ENCODE peak calls at places on chromosomes 16 and 17, in six cellular contexts. Q, H, I, G, L and R are unnamed samples.

GRCh38 chr16:53502331-53503269 is at the start of gene AKTIP:
- DNase-seq in I (peak; percentile 73), L (no peak), G (peak; percentile 82), Q (peak; percentile 68), H (peak; percentile 54), R (peak; percentile 56)

GRCh38 chr16:66270333-66270927 is 96.1 kb upstream of the CDH5 start:
- DNase-seq in Q (peak; percentile 75), G (peak; percentile 67), I (peak; percentile 89), L (peak; percentile 48), H (peak; percentile 70), R (peak; percentile 77)

GRCh38 chr17:28718317-28718672 is 627 bp upstream of the RAB34 start:
- DNase-seq in G (no peak), I (no peak), Q (no peak), H (no peak), L (no peak), R (peak; percentile 27)

GRCh38 chr17:36599546-36600250 is 1.7 kb upstream of the MRM1 start:
- DNase-seq in L (no peak), I (no peak), G (no peak), Q (no peak), H (no peak), R (no peak)

GRCh38 chr17:41284043-41284442 is 8.5 kb downstream of the KRTAP9-7 start:
- DNase-seq in I (peak; percentile 0), G (no peak), Q (no peak), L (no peak), H (no peak), R (no peak)

GRCh38 chr17:63985387-63986140 is 12.6 kb upstream of the PRR29 start:
- DNase-seq in Q (no peak), L (no peak), I (no peak), H (no peak), G (no peak), R (no peak)

GRCh38 chr17:78272181-78272913 is 40.9 kb downstream of the TMEM235 start:
- DNase-seq in G (peak; percentile 91), Q (peak; percentile 66), H (peak; percentile 47), L (peak; percentile 55), I (no peak), R (no peak)

GRCh38 chr17:79950306-79950705 is 85.4 kb downstream of the TBC1D16 start:
- DNase-seq in L (no peak), H (no peak), Q (peak; percentile 58), I (no peak), G (peak; percentile 16), R (no peak)

GRCh38 chr16:1028056-1028455 is 44.5 kb upstream of the SSTR5 start:
- DNase-seq in L (no peak), Q (no peak), G (no peak), H (no peak), I (no peak), R (no peak)

GRCh38 chr16:88820335-88821025 is 8.8 kb upstream of the APRT start:
- DNase-seq in I (no peak), G (no peak), L (no peak), Q (no peak), H (no peak), R (no peak)

GRCh38 chr17:15954222-15954621 is 9.3 kb downstream of the ADORA2B start:
- DNase-seq in Q (no peak), I (no peak), H (peak; percentile 99), L (no peak), G (peak; percentile 57), R (no peak)

GRCh38 chr16:49366669-49367068 is 6.9 kb upstream of the C16orf78 start:
- DNase-seq in L (no peak), H (no peak), I (no peak), G (no peak), Q (no peak), R (no peak)

GRCh38 chr16:54193656-54194007 is 93.0 kb downstream of the IRX3 start:
- DNase-seq in L (peak; percentile 82), G (peak; percentile 83), I (peak; percentile 81), Q (peak; percentile 58), H (peak; percentile 44), R (peak; percentile 68)

GRCh38 chr17:45414997-45415881 is 17.4 kb downstream of the ARHGAP27 start:
- DNase-seq in G (no peak), H (peak; percentile 43), Q (peak; percentile 69), L (no peak), I (no peak), R (no peak)

GRCh38 chr17:57622327-57622885 is 122.7 kb downstream of the CCDC182 start:
- DNase-seq in G (no peak), L (no peak), Q (no peak), H (no peak), I (no peak), R (no peak)

GRCh38 chr17:67718325-67718941 is 697 bp downstream of the NOL11 start:
- DNase-seq in L (no peak), H (peak; percentile 64), G (no peak), Q (no peak), I (peak; percentile 51), R (peak; percentile 14)

GRCh38 chr17:67662712-67663111 is 55.0 kb upstream of the NOL11 start:
- DNase-seq in H (no peak), L (no peak), I (no peak), Q (no peak), G (no peak), R (no peak)

GRCh38 chr17:32763855-32764439 is 113.0 kb downstream of the MYO1D start:
- DNase-seq in H (no peak), L (no peak), Q (no peak), G (no peak), I (no peak), R (no peak)

GRCh38 chr16:24848065-24848464 is 2.3 kb downstream of the SLC5A11 start:
- DNase-seq in G (no peak), H (peak; percentile 68), Q (no peak), L (no peak), I (no peak), R (no peak)

GRCh38 chr17:16449121-16449570 is 33.8 kb downstream of the TRPV2 start:
- DNase-seq in G (no peak), I (no peak), L (no peak), Q (no peak), H (peak; percentile 50), R (no peak)

GRCh38 chr16:66933776-66934137 is 445 bp downstream of the CIAO2B start:
- DNase-seq in L (no peak), I (peak; percentile 58), Q (no peak), G (no peak), H (peak; percentile 55), R (no peak)

GRCh38 chr17:73099504-73099903 is 7.0 kb upstream of the SLC39A11 start:
- DNase-seq in L (no peak), Q (no peak), I (no peak), H (no peak), G (no peak), R (no peak)

GRCh38 chr16:70342016-70342415 is 4.7 kb upstream of the DDX19A start:
- DNase-seq in L (peak; percentile 18), H (no peak), I (no peak), Q (no peak), G (no peak), R (no peak)
- TF ChIP-seq CTCF in L (peak; percentile 11), H (no peak), I (no peak), Q (no peak), G (no peak), R (no peak)

DNA sequence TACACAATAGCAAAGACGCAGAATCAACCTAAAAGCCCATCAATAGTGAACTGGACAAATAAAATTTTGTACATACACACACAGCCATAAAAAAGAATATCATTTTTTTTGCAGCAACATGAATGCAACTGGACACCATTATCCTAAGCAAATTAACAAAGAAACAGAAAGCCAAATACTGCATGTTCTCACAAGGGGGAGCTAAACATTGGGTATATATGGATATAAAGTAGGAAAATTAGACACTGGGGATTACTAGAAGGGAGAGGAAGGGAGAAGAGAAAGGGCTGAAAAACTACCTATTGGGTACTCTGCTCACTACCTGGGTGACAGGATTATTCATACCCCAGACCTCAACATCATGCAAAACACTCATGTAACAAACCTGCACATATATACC is 28.2 kb downstream of the ADAMTS18 start:
- DNase-seq in I (no peak), L (no peak), H (peak; percentile 23), G (no peak), Q (no peak), R (no peak)
- TF ChIP-seq CTCF in I (no peak), L (no peak), H (peak; percentile 56), G (no peak), Q (peak; percentile 5), R (peak; percentile 31)

GRCh38 chr17:60230358-60230757 is 80.6 kb downstream of the CA4 start:
- DNase-seq in H (no peak), G (no peak), I (no peak), Q (no peak), L (no peak), R (no peak)

GRCh38 chr17:60231691-60232090 is 81.9 kb downstream of the CA4 start:
- DNase-seq in I (no peak), H (no peak), G (no peak), Q (no peak), L (no peak), R (no peak)

GRCh38 chr17:60229189-60229802 is 79.5 kb downstream of the CA4 start:
- DNase-seq in Q (no peak), H (peak; percentile 65), I (no peak), L (no peak), G (no peak), R (no peak)

DNA sequence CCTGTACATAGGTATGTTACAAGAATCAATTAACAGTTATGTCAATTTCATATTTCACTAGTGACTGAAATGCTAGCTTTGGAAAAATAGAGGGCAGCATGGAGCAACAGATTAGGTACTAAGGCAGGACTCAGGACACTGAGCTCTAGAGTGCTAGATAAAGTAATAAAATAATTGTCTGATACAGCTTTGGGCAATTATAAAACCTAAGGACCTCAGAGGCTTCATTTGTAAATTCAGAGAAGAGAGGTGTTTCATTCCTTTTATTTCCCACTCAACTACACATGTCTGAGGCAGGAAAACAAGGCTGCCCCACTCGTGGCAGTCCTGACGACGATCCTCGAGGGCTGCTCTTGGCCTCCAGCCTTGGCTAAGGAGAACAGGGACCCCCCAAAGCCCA is 81.5 kb downstream of the CA4 start:
- DNase-seq in I (peak; percentile 27), H (peak; percentile 61), L (no peak), G (no peak), Q (no peak), R (no peak)
- TF ChIP-seq CTCF in I (peak; percentile 33), H (peak; percentile 87), L (peak; percentile 51), G (no peak), Q (peak; percentile 59), R (peak; percentile 29)

GRCh38 chr17:76088041-76088867 is 9.3 kb downstream of the ZACN start:
- DNase-seq in G (no peak), H (no peak), L (no peak), Q (no peak), I (peak; percentile 29), R (no peak)
- TF ChIP-seq CTCF in G (no peak), H (peak; percentile 31), L (no peak), Q (no peak), I (no peak), R (no peak)

GRCh38 chr17:3565143-3565542 is 7.5 kb upstream of the TRPV3 start:
- DNase-seq in G (no peak), I (no peak), H (no peak), Q (no peak), L (no peak), R (no peak)
- TF ChIP-seq CTCF in G (no peak), I (no peak), H (no peak), Q (no peak), L (no peak), R (no peak)

GRCh38 chr16:81732699-81733098 is 46.4 kb upstream of the PLCG2 start:
- DNase-seq in Q (no peak), I (no peak), G (no peak), H (no peak), L (no peak), R (no peak)
- TF ChIP-seq CTCF in Q (no peak), I (no peak), G (no peak), H (no peak), L (no peak), R (no peak)

GRCh38 chr16:85056211-85056748 is 28.7 kb downstream of the KIAA0513 start:
- DNase-seq in Q (no peak), I (no peak), H (no peak), L (no peak), G (no peak), R (no peak)
- TF ChIP-seq CTCF in Q (peak; percentile 6), I (peak; percentile 19), H (no peak), L (peak; percentile 61), G (no peak), R (no peak)